ENCODE peak calls at places on chromosome 20, in seven cellular contexts. T, B, E, S, Y, V and N are unnamed samples.

GRCh38 chr20:57369601-57370000 is 18.5 kb downstream of the RAE1 start:
- DNase-seq in T (no peak), B (no peak), E (no peak), S (no peak), Y (no peak), V (no peak), N (no peak)

GRCh38 chr20:36703530-36703929 is 42.4 kb downstream of the NDRG3 start:
- DNase-seq in T (no peak), B (no peak), E (no peak), S (no peak), Y (no peak), V (no peak), N (no peak)

GRCh38 chr20:24972341-24972740 is 20.2 kb downstream of the APMAP start:
- DNase-seq in T (no peak), B (no peak), E (no peak), S (no peak), Y (no peak), V (no peak), N (no peak)

GRCh38 chr20:5974531-5974930 is 24.1 kb downstream of the MCM8 start:
- DNase-seq in T (no peak), B (no peak), E (no peak), S (no peak), Y (no peak), V (no peak), N (no peak)

GRCh38 chr20:58479666-58480454 is 35.3 kb downstream of the APCDD1L start:
- DNase-seq in T (no peak), B (no peak), E (no peak), S (no peak), Y (peak), V (no peak), N (no peak)

GRCh38 chr20:57848282-57848681 is 138.5 kb upstream of the PMEPA1 start:
- DNase-seq in T (no peak), B (no peak), E (no peak), S (no peak), Y (no peak), V (no peak), N (no peak)

GRCh38 chr20:2899243-2899642 is 26.0 kb downstream of the PTPRA start:
- DNase-seq in T (no peak), B (no peak), E (no peak), S (no peak), Y (no peak), V (no peak), N (no peak)

GRCh38 chr20:2330090-2330695 is 34.4 kb downstream of the TGM3 start:
- DNase-seq in T (no peak), B (peak), E (no peak), S (no peak), Y (no peak), V (no peak), N (no peak)

GRCh38 chr20:33837096-33837830 is 26.1 kb downstream of the CHMP4B start:
- DNase-seq in T (no peak), B (no peak), E (no peak), S (no peak), Y (no peak), V (no peak), N (no peak)

GRCh38 chr20:11332376-11332775 is 585.3 kb upstream of the BTBD3 start:
- DNase-seq in T (peak), B (no peak), E (no peak), S (no peak), Y (no peak), V (no peak), N (no peak)

GRCh38 chr20:9407805-9408421 is 106.5 kb upstream of the LAMP5 start:
- DNase-seq in T (peak), B (peak), E (peak), S (peak), Y (peak), V (peak), N (peak)

GRCh38 chr20:10863337-10864060 is 189.7 kb upstream of the JAG1 start:
- DNase-seq in T (peak), B (peak), E (no peak), S (peak), Y (no peak), V (no peak), N (no peak)

GRCh38 chr20:371755-372542 is 8.6 kb upstream of the TRIB3 start:
- DNase-seq in T (peak), B (peak), E (no peak), S (peak), Y (no peak), V (peak), N (no peak)

GRCh38 chr20:45502561-45502960 is 12.9 kb downstream of the SPINT3 start:
- DNase-seq in T (no peak), B (no peak), E (no peak), S (no peak), Y (no peak), V (no peak), N (no peak)

GRCh38 chr20:22489614-22490286 is 94.6 kb downstream of the FOXA2 start:
- DNase-seq in T (no peak), B (no peak), E (no peak), S (no peak), Y (no peak), V (no peak), N (no peak)

GRCh38 chr20:59015411-59015810 is 3.8 kb upstream of the TUBB1 start:
- DNase-seq in T (no peak), B (no peak), E (no peak), S (no peak), Y (no peak), V (no peak), N (no peak)

GRCh38 chr20:25223179-25223661 is 24.7 kb upstream of the PYGB start:
- DNase-seq in T (peak), B (peak), E (no peak), S (peak), Y (peak), V (peak), N (peak)

GRCh38 chr20:32278199-32278643 is 770 bp downstream of the KIF3B start:
- DNase-seq in T (peak), B (peak), E (no peak), S (peak), Y (no peak), V (peak), N (no peak)

GRCh38 chr20:17859002-17859615 is 109.5 kb downstream of the SNX5 start:
- DNase-seq in T (no peak), B (no peak), E (no peak), S (no peak), Y (peak), V (no peak), N (no peak)

GRCh38 chr20:57702091-57702490 is 7.7 kb downstream of the PMEPA1 start:
- DNase-seq in T (no peak), B (no peak), E (no peak), S (no peak), Y (no peak), V (no peak), N (no peak)

GRCh38 chr20:22836877-22837276 is 198.2 kb upstream of the SSTR4 start:
- DNase-seq in T (no peak), B (no peak), E (no peak), S (peak), Y (no peak), V (peak), N (no peak)

GRCh38 chr20:56453347-56453746 is 15.1 kb upstream of the RTF2 start:
- DNase-seq in T (no peak), B (no peak), E (no peak), S (no peak), Y (no peak), V (no peak), N (no peak)

GRCh38 chr20:41664584-41664983 is 46.4 kb upstream of the CHD6 start:
- DNase-seq in T (peak), B (peak), E (no peak), S (peak), Y (no peak), V (peak), N (no peak)

GRCh38 chr20:22509090-22509938 is 75.1 kb downstream of the FOXA2 start:
- DNase-seq in T (no peak), B (no peak), E (no peak), S (no peak), Y (no peak), V (no peak), N (no peak)

GRCh38 chr20:57323034-57323433 is 6.6 kb upstream of the SPO11 start:
- DNase-seq in T (no peak), B (peak), E (peak), S (peak), Y (peak), V (no peak), N (peak)

GRCh38 chr20:10436053-10436699 is 1.1 kb downstream of the SLX4IP start:
- DNase-seq in T (no peak), B (no peak), E (no peak), S (no peak), Y (no peak), V (no peak), N (no peak)

GRCh38 chr20:24460712-24461111 is 8.7 kb upstream of the SYNDIG1 start:
- DNase-seq in T (no peak), B (no peak), E (no peak), S (no peak), Y (no peak), V (no peak), N (no peak)

GRCh38 chr20:16528078-16528477 is 45.2 kb downstream of the KIF16B start:
- DNase-seq in T (peak), B (peak), E (no peak), S (peak), Y (no peak), V (peak), N (no peak)

GRCh38 chr20:46978871-46979536 is 84.4 kb downstream of the EYA2 start:
- DNase-seq in T (no peak), B (no peak), E (no peak), S (no peak), Y (no peak), V (peak), N (no peak)

GRCh38 chr20:62603907-62604785 is 38.2 kb upstream of the SLCO4A1 start:
- DNase-seq in T (no peak), B (no peak), E (no peak), S (no peak), Y (no peak), V (no peak), N (no peak)

GRCh38 chr20:62603021-62603906 is 39.0 kb upstream of the SLCO4A1 start:
- DNase-seq in T (peak), B (no peak), E (no peak), S (no peak), Y (no peak), V (peak), N (no peak)

GRCh38 chr20:62601172-62601571 is 41.1 kb upstream of the SLCO4A1 start:
- DNase-seq in T (no peak), B (no peak), E (no peak), S (no peak), Y (no peak), V (no peak), N (no peak)

GRCh38 chr20:62604796-62605195 is 37.5 kb upstream of the SLCO4A1 start:
- DNase-seq in T (no peak), B (no peak), E (no peak), S (no peak), Y (no peak), V (no peak), N (no peak)

GRCh38 chr20:62602550-62602949 is 39.8 kb upstream of the SLCO4A1 start:
- DNase-seq in T (no peak), B (no peak), E (no peak), S (no peak), Y (no peak), V (no peak), N (no peak)
- H3K18ac ChIP-seq in T (no peak), B (no peak), E (no peak), S (no peak), Y (no peak), V (no peak), N (no peak)

GRCh38 chr20:44079291-44079690 is 107.7 kb downstream of the JPH2 start:
- DNase-seq in T (no peak), B (no peak), E (no peak), S (peak), Y (no peak), V (no peak), N (no peak)

GRCh38 chr20:44080646-44081267 is 106.2 kb downstream of the JPH2 start:
- DNase-seq in T (peak), B (peak), E (peak), S (peak), Y (peak), V (peak), N (peak)

GRCh38 chr20:44081888-44082287 is 105.1 kb downstream of the JPH2 start:
- DNase-seq in T (no peak), B (no peak), E (no peak), S (no peak), Y (no peak), V (no peak), N (no peak)

GRCh38 chr20:44081476-44081875 is 105.5 kb downstream of the JPH2 start:
- DNase-seq in T (no peak), B (no peak), E (no peak), S (no peak), Y (no peak), V (no peak), N (no peak)

DNA sequence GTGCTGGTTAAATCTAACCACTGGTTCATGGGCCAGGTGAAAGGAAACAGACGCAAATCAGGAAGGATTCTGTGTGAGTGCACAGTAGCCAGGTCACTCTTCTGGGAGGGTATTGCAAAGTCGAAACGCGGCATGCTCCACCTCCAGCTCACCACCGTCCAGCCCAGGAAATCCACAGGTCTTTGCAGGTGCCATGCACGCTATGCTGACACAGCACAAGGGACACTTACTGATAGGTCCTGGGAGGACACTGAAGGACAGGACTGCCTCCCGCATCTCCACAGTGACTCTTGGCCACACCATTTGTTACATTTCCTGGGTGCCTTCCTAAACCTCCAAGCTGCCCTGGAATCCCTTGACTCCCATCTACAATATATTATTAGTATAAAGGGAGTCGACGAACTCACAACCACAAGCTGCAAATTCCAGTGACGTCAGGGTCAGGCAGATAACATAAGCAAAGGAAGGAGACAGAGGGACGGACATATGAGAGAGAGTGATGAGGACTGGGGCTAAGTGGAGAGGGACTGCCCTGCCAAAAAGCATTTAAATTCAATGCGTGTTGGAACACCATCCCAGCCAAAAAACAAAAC is 106.9 kb downstream of the JPH2 start:
- DNase-seq in T (peak), B (no peak), E (no peak), S (peak), Y (no peak), V (no peak), N (no peak)
- H2BK120ac ChIP-seq in T (peak), B (no peak), E (no peak), S (no peak), Y (no peak), V (no peak), N (no peak)

DNA sequence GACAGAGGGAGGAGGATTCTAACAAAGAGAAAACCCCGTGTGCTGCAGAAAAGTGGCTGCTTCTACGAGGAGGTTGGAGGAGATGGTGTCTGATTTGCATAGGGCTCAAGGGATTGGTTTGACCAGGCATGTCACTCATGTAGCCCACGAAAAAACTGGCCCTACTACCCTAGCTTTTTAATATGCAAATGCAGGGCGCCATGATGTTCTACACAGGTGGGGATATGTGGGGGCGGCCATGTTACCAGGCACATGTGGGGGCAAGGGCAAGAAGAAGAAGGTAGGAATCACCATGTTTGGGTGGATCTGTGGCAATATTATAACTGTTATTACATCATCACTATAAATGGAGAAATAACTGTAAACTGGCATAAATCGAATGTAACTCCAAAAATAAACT is 9.9 kb downstream of the KIAA1755 start:
- DNase-seq in T (no peak), B (no peak), E (no peak), S (no peak), Y (peak), V (no peak), N (no peak)
- H3K18ac ChIP-seq in T (no peak), B (no peak), E (no peak), S (no peak), Y (no peak), V (no peak), N (no peak)

DNA sequence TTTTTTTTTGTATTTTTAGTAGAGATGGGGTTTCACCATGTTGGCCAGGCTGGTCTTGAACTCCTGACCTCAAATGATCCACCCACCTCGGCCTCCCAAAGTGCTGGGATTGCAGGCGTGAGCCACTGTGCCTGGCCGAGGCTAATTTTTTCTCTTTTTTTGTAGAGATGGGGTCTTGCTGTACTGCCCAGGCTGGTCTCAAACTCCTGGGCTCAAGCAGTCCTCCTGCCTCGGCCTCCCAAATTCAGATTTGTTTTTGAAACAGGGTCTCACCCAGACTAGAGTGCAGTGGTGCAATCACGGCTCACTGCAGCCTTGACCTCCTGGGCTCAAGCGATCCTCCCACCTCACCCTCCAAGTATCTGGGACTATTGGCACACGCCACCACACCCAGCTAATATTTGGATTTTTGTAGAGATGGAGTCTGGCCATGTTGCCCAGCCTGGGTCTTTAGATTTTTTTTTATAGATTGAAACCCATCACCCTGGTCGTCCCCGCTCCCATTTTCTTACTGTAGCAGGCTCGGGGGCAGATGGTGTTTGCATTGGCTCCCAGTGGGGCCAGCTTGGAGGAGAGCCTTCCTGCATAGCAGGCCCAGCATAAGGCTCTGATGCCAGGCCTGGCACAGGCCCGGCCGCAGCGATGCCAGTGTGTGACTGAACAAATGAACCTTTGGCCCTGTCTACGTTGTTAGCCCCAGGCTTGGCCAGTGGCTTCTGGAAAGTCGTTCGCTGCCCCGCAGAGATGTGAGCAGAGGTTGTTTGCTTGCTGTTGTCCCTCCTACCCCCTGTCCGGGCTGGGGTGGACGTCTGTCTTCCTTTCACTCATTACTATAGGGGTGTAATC is 4.3 kb upstream of the MTG2 start:
- DNase-seq in T (no peak), B (no peak), E (no peak), S (no peak), Y (no peak), V (no peak), N (no peak)
- H2BK120ac ChIP-seq in T (no peak), B (no peak), E (no peak), S (no peak), Y (no peak), V (no peak), N (no peak)

GRCh38 chr20:4383966-4384365 is 337.7 kb upstream of the PRND start:
- DNase-seq in T (no peak), B (no peak), E (no peak), S (no peak), Y (no peak), V (no peak), N (no peak)

DNA sequence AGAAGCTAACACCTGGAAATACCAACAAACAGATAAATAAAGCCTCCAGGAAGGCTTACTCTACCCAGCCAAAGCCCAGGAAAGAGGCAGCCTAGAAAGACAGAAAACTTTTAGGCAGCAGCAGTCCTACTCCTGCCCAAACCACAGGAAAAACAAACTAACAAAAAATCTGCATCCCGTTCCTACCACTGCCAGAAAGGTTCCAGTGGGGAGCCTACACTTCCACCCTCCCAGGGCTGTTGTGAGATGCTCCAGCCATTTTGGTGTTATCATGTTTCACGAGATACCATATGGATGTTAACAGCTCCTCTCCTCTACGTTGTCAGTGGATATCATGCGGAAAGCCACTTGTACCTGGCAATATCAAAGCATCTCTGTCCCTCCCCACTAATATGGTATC is 336.7 kb upstream of the PRND start:
- DNase-seq in T (no peak), B (no peak), E (no peak), S (no peak), Y (no peak), V (no peak), N (no peak)
- H3K18ac ChIP-seq in T (no peak), B (no peak), E (no peak), S (no peak), Y (no peak), V (no peak), N (no peak)

GRCh38 chr20:50038169-50038568 is 55.4 kb downstream of the SNAI1 start:
- DNase-seq in T (no peak), B (no peak), E (no peak), S (no peak), Y (no peak), V (no peak), N (no peak)

GRCh38 chr20:50037123-50037522 is 54.3 kb downstream of the SNAI1 start:
- DNase-seq in T (no peak), B (no peak), E (no peak), S (no peak), Y (no peak), V (peak), N (no peak)

GRCh38 chr20:50037575-50037974 is 54.8 kb downstream of the SNAI1 start:
- DNase-seq in T (no peak), B (no peak), E (no peak), S (no peak), Y (no peak), V (peak), N (no peak)

GRCh38 chr20:50038574-50038991 is 55.8 kb downstream of the SNAI1 start:
- DNase-seq in T (no peak), B (no peak), E (no peak), S (no peak), Y (peak), V (peak), N (no peak)

DNA sequence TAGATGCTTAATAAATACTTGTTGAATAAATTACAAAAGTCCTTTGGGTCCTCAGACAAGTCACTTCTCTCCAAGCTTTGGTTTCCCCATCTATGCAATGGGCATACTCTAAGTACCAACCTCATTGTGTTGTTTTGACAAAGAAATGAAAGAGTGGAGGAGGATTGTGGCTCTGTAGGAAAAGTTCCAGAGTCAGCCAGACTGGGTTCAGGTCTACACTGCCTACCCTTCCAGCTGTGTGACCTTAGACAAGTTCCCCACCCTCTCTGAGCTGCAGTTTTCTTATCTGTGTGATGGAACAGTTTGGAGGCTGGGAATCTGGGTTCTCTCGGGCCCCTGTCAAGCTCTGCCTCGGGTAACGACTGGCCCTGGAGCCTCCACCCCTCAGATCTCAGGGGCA is 53.9 kb downstream of the SNAI1 start:
- DNase-seq in T (no peak), B (no peak), E (no peak), S (no peak), Y (no peak), V (no peak), N (no peak)
- H2BK120ac ChIP-seq in T (no peak), B (no peak), E (no peak), S (no peak), Y (no peak), V (peak), N (no peak)